ENCODE peak calls at places on chromosomes 13 and 19, in nine cellular contexts. C is lung microvascular endothelial cell; H is stimulated activated CD4-positive, alpha-beta T cell treated with anti-CD3 and anti-CD28 coated beads, Interleukin-1b, Interleukin-23, amount 100 ng/mL, for 24 hours; Q is iPS-NIHi11; E is activated naive CD4-positive, alpha-beta T cell treated with anti-CD3 and anti-CD28 coated beads for 36 hours; X is HFFc6; D is HS-5; J is T-cell; T is substantia nigra. I is an unnamed sample.

GRCh38 chr19:35468637-35469036 is 20.6 kb downstream of the FFAR2 start:
- DNase-seq in C (peak), H (no peak), Q (peak), E (peak), X (peak), D (peak), J (peak), T (no peak), I (peak)

GRCh38 chr13:100112186-100112838 is 23.4 kb downstream of the PCCA start:
- DNase-seq in C (no peak), H (no peak), Q (no peak), E (no peak), X (no peak), D (no peak), J (no peak), T (no peak), I (no peak)

GRCh38 chr19:7326105-7326877 is 22.4 kb upstream of the ARHGEF18 start:
- DNase-seq in C (peak), H (no peak), Q (peak), E (peak), X (no peak), D (no peak), J (no peak), T (no peak), I (peak)

GRCh38 chr19:49851456-49852259 is 699 bp downstream of the PTOV1 start:
- DNase-seq in C (peak), H (no peak), Q (peak), E (peak), X (no peak), D (no peak), J (peak), T (no peak), I (no peak)

GRCh38 chr19:2385053-2385721 is 25.1 kb downstream of the TMPRSS9 start:
- DNase-seq in C (peak), H (no peak), Q (peak), E (no peak), X (peak), D (peak), J (no peak), T (no peak), I (peak)

GRCh38 chr13:82010780-82011179 is 1669.9 kb upstream of the SPRY2 start:
- DNase-seq in C (peak), H (no peak), Q (no peak), E (no peak), X (no peak), D (no peak), J (no peak), T (no peak), I (peak)

GRCh38 chr13:41941174-41941573 is 19.7 kb downstream of the VWA8 start:
- DNase-seq in C (peak), H (no peak), Q (no peak), E (no peak), X (no peak), D (no peak), J (no peak), T (no peak), I (peak)

GRCh38 chr19:1469200-1469935 is 9.6 kb downstream of the C19orf25 start:
- DNase-seq in C (no peak), H (no peak), Q (peak), E (no peak), X (no peak), D (no peak), J (no peak), T (no peak), I (no peak)

GRCh38 chr19:30046522-30046921 is 104.5 kb downstream of the URI1 start:
- DNase-seq in C (peak), H (no peak), Q (no peak), E (peak), X (no peak), D (no peak), J (no peak), T (no peak), I (peak)

GRCh38 chr19:42114412-42114811 is 17.8 kb downstream of the POU2F2 start:
- DNase-seq in C (no peak), H (no peak), Q (no peak), E (no peak), X (no peak), D (no peak), J (no peak), T (no peak), I (peak)

GRCh38 chr19:45117167-45117594 is 24.2 kb downstream of the PPP1R37 start:
- DNase-seq in C (no peak), H (no peak), Q (no peak), E (peak), X (no peak), D (no peak), J (peak), T (no peak), I (peak)

GRCh38 chr13:113920173-113920572 is 53.7 kb downstream of the C13orf46 start:
- DNase-seq in C (no peak), H (no peak), Q (no peak), E (no peak), X (no peak), D (no peak), J (no peak), T (no peak), I (no peak)

GRCh38 chr13:108272333-108272732 is 2.8 kb downstream of the TNFSF13B start:
- DNase-seq in C (peak), H (no peak), Q (no peak), E (no peak), X (no peak), D (no peak), J (no peak), T (no peak), I (peak)

GRCh38 chr13:48580185-48580803 is 47.4 kb upstream of the RCBTB2 start:
- DNase-seq in C (peak), H (peak), Q (peak), E (peak), X (peak), D (no peak), J (peak), T (no peak), I (peak)

GRCh38 chr19:39445258-39446071 is at the start of gene SUPT5H:
- DNase-seq in C (peak), H (peak), Q (peak), E (peak), X (peak), D (peak), J (peak), T (peak), I (peak)

GRCh38 chr19:38953677-38954076 is 21.9 kb downstream of the FBXO17 start:
- DNase-seq in C (no peak), H (no peak), Q (no peak), E (no peak), X (no peak), D (no peak), J (no peak), T (no peak), I (no peak)

GRCh38 chr13:28579334-28579733 is 79.6 kb upstream of the POMP start:
- DNase-seq in C (peak), H (no peak), Q (peak), E (no peak), X (no peak), D (no peak), J (no peak), T (no peak), I (peak)

GRCh38 chr13:40384976-40385857 is 281.2 kb downstream of the FOXO1 start:
- DNase-seq in C (no peak), H (no peak), Q (no peak), E (no peak), X (no peak), D (no peak), J (no peak), T (no peak), I (no peak)

GRCh38 chr19:12665281-12665573 is 1.3 kb downstream of the MAN2B1 start:
- DNase-seq in C (no peak), H (no peak), Q (no peak), E (peak), X (no peak), D (no peak), J (peak), T (no peak), I (no peak)

GRCh38 chr13:99477493-99477892 is 23.8 kb upstream of the TM9SF2 start:
- DNase-seq in C (no peak), H (no peak), Q (no peak), E (no peak), X (no peak), D (no peak), J (no peak), T (no peak), I (no peak)

GRCh38 chr19:44764975-44765948 is 12.4 kb upstream of the CBLC start:
- DNase-seq in C (no peak), H (no peak), Q (no peak), E (no peak), X (no peak), D (no peak), J (no peak), T (no peak), I (no peak)

GRCh38 chr13:30798776-30799625 is 63.7 kb downstream of the ALOX5AP start:
- DNase-seq in C (peak), H (no peak), Q (no peak), E (no peak), X (no peak), D (no peak), J (no peak), T (no peak), I (peak)

GRCh38 chr19:48588670-48589399 is 17.7 kb upstream of the SPACA4 start:
- DNase-seq in C (peak), H (peak), Q (peak), E (peak), X (peak), D (peak), J (peak), T (peak), I (peak)

GRCh38 chr13:46126074-46126473 is 21.2 kb upstream of the CPB2 start:
- DNase-seq in C (peak), H (no peak), Q (no peak), E (no peak), X (no peak), D (no peak), J (no peak), T (no peak), I (no peak)

GRCh38 chr13:93182406-93182805 is 44.2 kb upstream of the GPC6 start:
- DNase-seq in C (no peak), H (no peak), Q (no peak), E (no peak), X (no peak), D (no peak), J (no peak), T (no peak), I (peak)

GRCh38 chr19:50890422-50891252 is 17.4 kb downstream of the KLK2 start:
- DNase-seq in C (no peak), H (no peak), Q (no peak), E (no peak), X (peak), D (peak), J (no peak), T (no peak), I (no peak)

GRCh38 chr13:86920960-86921359 is 750.2 kb upstream of the SLITRK5 start:
- DNase-seq in C (no peak), H (no peak), Q (no peak), E (no peak), X (no peak), D (no peak), J (no peak), T (no peak), I (no peak)

GRCh38 chr13:94020833-94021232 is 458.6 kb downstream of the DCT start:
- DNase-seq in C (no peak), H (no peak), Q (no peak), E (no peak), X (peak), D (peak), J (no peak), T (no peak), I (peak)

GRCh38 chr19:55173717-55174409 is 6.2 kb downstream of the SYT5 start:
- DNase-seq in C (peak), H (no peak), Q (peak), E (peak), X (peak), D (peak), J (no peak), T (no peak), I (peak)

GRCh38 chr13:44884076-44884729 is 105.1 kb downstream of the NUFIP1 start:
- DNase-seq in C (peak), H (no peak), Q (no peak), E (no peak), X (peak), D (peak), J (no peak), T (no peak), I (peak)

I was measured in choroid plexus epithelial cell.